ENCODE peak calls at places on chromosome 7, in five cellular contexts. X is PC-3; E is CD4-positive, alpha-beta T cell; Q is NB4; H is fibroblast of lung. L is an unnamed sample.

GRCh38 chr7:135772639-135773019 is 24.0 kb upstream of the FAM180A start:
- DNase-seq in X (no peak), E (no peak), Q (no peak), H (no peak), L (no peak)

GRCh38 chr7:28136885-28137284 is 43.7 kb downstream of the JAZF1 start:
- DNase-seq in X (no peak), E (no peak), Q (peak; percentile 71), H (no peak), L (no peak)

GRCh38 chr7:16471933-16472332 is 6.4 kb upstream of the SOSTDC1 start:
- DNase-seq in X (no peak), E (no peak), Q (no peak), H (no peak), L (no peak)

GRCh38 chr7:149765399-149766121 is 7.8 kb downstream of the ZNF467 start:
- DNase-seq in X (no peak), E (no peak), Q (no peak), H (no peak), L (no peak)

GRCh38 chr7:104207731-104208420 is at the start of gene ORC5:
- DNase-seq in X (peak; percentile 81), E (peak; percentile 64), Q (peak; percentile 95), H (peak; percentile 80), L (peak; percentile 46)

GRCh38 chr7:2734761-2735571 is 47.0 kb downstream of the AMZ1 start:
- DNase-seq in X (no peak), E (no peak), Q (peak; percentile 100), H (no peak), L (no peak)

GRCh38 chr7:45407730-45408406 is 166.3 kb upstream of the ADCY1 start:
- DNase-seq in X (no peak), E (no peak), Q (peak; percentile 27), H (no peak), L (no peak)

GRCh38 chr7:155163696-155164095 is 93.6 kb downstream of the HTR5A start:
- DNase-seq in X (no peak), E (no peak), Q (no peak), H (no peak), L (no peak)

GRCh38 chr7:108067844-108068243 is 62.3 kb downstream of the LAMB4 start:
- DNase-seq in X (no peak), E (no peak), Q (no peak), H (no peak), L (no peak)

GRCh38 chr7:149546331-149546730 is 48.7 kb upstream of the ZNF746 start:
- DNase-seq in X (no peak), E (no peak), Q (no peak), H (no peak), L (no peak)

GRCh38 chr7:50632561-50633413 is 67.6 kb upstream of the DDC start:
- DNase-seq in X (peak; percentile 69), E (peak; percentile 49), Q (peak; percentile 62), H (peak; percentile 40), L (no peak)

GRCh38 chr7:24755541-24756416 is 1.5 kb downstream of the GSDME start:
- DNase-seq in X (peak; percentile 79), E (no peak), Q (peak; percentile 75), H (peak; percentile 76), L (no peak)

GRCh38 chr7:75961194-75961593 is 33.2 kb downstream of the TMEM120A start:
- DNase-seq in X (no peak), E (no peak), Q (no peak), H (no peak), L (no peak)

GRCh38 chr7:149690688-149691446 is 82.5 kb downstream of the ZNF467 start:
- DNase-seq in X (peak; percentile 54), E (no peak), Q (peak; percentile 86), H (peak; percentile 70), L (no peak)

GRCh38 chr7:132573237-132573636 is 3.0 kb downstream of the PLXNA4 start:
- DNase-seq in X (no peak), E (no peak), Q (no peak), H (no peak), L (no peak)

GRCh38 chr7:68925241-68925640 is 673.0 kb upstream of the AUTS2 start:
- DNase-seq in X (no peak), E (no peak), Q (no peak), H (no peak), L (no peak)

GRCh38 chr7:50704844-50705243 is 77.9 kb downstream of the GRB10 start:
- DNase-seq in X (no peak), E (no peak), Q (no peak), H (no peak), L (no peak)

GRCh38 chr7:13185139-13185538 is 497.7 kb downstream of the ARL4A start:
- DNase-seq in X (no peak), E (no peak), Q (no peak), H (no peak), L (no peak)

GRCh38 chr7:126210707-126211106 is 1042.0 kb downstream of the GRM8 start:
- DNase-seq in X (no peak), E (no peak), Q (no peak), H (no peak), L (no peak)

GRCh38 chr7:13851756-13852155 is 137.7 kb downstream of the ETV1 start:
- DNase-seq in X (no peak), E (no peak), Q (no peak), H (peak; percentile 82), L (no peak)

GRCh38 chr7:25134360-25135010 is 9.4 kb upstream of the CYCS start:
- DNase-seq in X (no peak), E (no peak), Q (no peak), H (no peak), L (no peak)

GRCh38 chr7:139695616-139696015 is 82.2 kb downstream of the HIPK2 start:
- DNase-seq in X (no peak), E (no peak), Q (no peak), H (peak; percentile 61), L (no peak)

GRCh38 chr7:91850455-91850854 is 30.0 kb downstream of the MTERF1 start:
- DNase-seq in X (peak; percentile 94), E (no peak), Q (no peak), H (peak; percentile 81), L (no peak)

GRCh38 chr7:31458203-31458602 is 55.7 kb upstream of the ITPRID1 start:
- DNase-seq in X (no peak), E (no peak), Q (no peak), H (no peak), L (no peak)

GRCh38 chr7:131947661-131948060 is 391.2 kb upstream of the PODXL start:
- DNase-seq in X (no peak), E (no peak), Q (no peak), H (no peak), L (no peak)

GRCh38 chr7:106779877-106780276 is 85.2 kb upstream of the PIK3CG start:
- DNase-seq in X (peak; percentile 40), E (no peak), Q (peak; percentile 29), H (no peak), L (no peak)

GRCh38 chr7:2688409-2689342 is 674 bp downstream of the AMZ1 start:
- DNase-seq in X (no peak), E (no peak), Q (no peak), H (peak; percentile 35), L (no peak)

GRCh38 chr7:6494365-6494764 is 46.6 kb upstream of the DAGLB start:
- DNase-seq in X (no peak), E (no peak), Q (no peak), H (no peak), L (no peak)

GRCh38 chr7:123154231-123154860 is 45.4 kb downstream of the SLC13A1 start:
- DNase-seq in X (peak; percentile 86), E (no peak), Q (peak; percentile 79), H (peak; percentile 73), L (peak; percentile 10)

GRCh38 chr7:68015565-68016532 is 1019.2 kb downstream of the TYW1 start:
- DNase-seq in X (no peak), E (no peak), Q (no peak), H (no peak), L (no peak)

GRCh38 chr7:156180451-156181229 is 368.4 kb upstream of the SHH start:
- DNase-seq in X (no peak), E (no peak), Q (no peak), H (no peak), L (no peak)

GRCh38 chr7:74372511-74373111 is 81.1 kb upstream of the GTF2IRD1 start:
- DNase-seq in X (no peak), E (no peak), Q (no peak), H (peak; percentile 21), L (no peak)

GRCh38 chr7:108284349-108285017 is 154.3 kb upstream of the LAMB4 start:
- DNase-seq in X (no peak), E (no peak), Q (peak; percentile 12), H (no peak), L (no peak)

GRCh38 chr7:71517940-71518339 is 386.0 kb downstream of the GALNT17 start:
- DNase-seq in X (no peak), E (no peak), Q (no peak), H (no peak), L (no peak)
- TF ChIP-seq CTCF in X (no peak), E (no peak), Q (no peak), H (no peak), L (no peak)

DNA sequence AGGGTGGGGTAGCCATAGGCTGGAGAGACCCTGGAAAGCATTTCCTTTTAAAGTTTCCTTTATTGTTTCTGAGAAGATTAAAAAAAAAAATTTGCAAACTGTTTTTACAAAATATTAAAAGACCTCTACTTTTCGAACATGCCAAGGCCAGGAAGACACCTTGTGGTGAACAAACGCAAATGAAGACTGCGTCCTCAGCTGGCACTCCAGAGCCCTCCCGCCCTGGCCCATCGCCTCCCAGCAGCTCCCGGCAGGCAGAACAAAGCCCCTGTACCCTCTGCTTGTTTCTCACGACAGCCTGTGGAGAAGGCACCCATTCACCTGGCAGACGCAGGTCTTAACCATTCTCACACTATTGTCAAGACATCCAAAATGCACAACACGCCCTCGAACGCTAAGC is 56.4 kb downstream of the ESYT2 start:
- DNase-seq in X (no peak), E (no peak), Q (no peak), H (no peak), L (no peak)
- TF ChIP-seq CTCF in X (peak; percentile 12), E (no peak), Q (no peak), H (no peak), L (no peak)

DNA sequence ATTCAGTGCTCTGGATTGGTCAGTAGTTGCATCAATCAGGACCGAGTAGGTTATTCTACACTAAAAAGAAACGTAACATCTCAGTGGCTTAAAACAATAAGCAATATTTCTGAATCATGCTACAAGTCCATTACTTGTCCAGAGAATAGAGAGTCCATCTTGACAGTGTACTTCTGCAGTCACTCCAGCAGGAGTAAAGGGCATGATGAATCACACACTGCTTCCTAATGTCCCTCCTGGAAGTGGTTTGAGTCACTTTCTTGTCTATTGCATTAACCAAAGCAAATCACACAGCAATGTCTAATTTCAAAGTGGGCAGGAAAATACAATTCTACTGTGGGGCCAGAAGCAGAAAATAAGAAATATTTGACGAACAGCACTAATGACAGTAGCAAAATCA is 124.8 kb downstream of the TSPAN12 start:
- DNase-seq in X (peak; percentile 66), E (no peak), Q (no peak), H (peak; percentile 87), L (no peak)
- TF ChIP-seq CTCF in X (no peak), E (no peak), Q (no peak), H (no peak), L (no peak)

GRCh38 chr7:34158754-34159153 is 253.4 kb downstream of the BMPER start:
- DNase-seq in X (no peak), E (no peak), Q (no peak), H (no peak), L (no peak)
- TF ChIP-seq CTCF in X (peak; percentile 29), E (no peak), Q (peak; percentile 14), H (peak; percentile 13), L (no peak)

L was measured in AG09319.